ENCODE peak calls at places on chromosomes 11 and 22, in four cellular contexts. F, V, M and W are unnamed samples.

GRCh38 chr11:64759722-64760719 is at the start of gene PYGM:
- DNase-seq in F (no peak), V (peak), M (no peak), W (peak)

GRCh38 chr11:111081021-111081511 is 164.5 kb upstream of the POU2AF2 start:
- DNase-seq in F (no peak), V (no peak), M (no peak), W (no peak)

GRCh38 chr11:59218893-59219292 is 6.2 kb upstream of the MPEG1 start:
- DNase-seq in F (no peak), V (no peak), M (no peak), W (no peak)

GRCh38 chr11:10500757-10501684 is 40.0 kb downstream of the RNF141 start:
- DNase-seq in F (no peak), V (no peak), M (no peak), W (peak)

GRCh38 chr11:126421243-126421642 is 65.8 kb downstream of the ST3GAL4 start:
- DNase-seq in F (no peak), V (no peak), M (no peak), W (peak)

GRCh38 chr11:76282786-76283185 is 76.5 kb upstream of the WNT11 start:
- DNase-seq in F (no peak), V (no peak), M (no peak), W (no peak)

GRCh38 chr11:104704888-104705287 is 193.4 kb downstream of the CASP12 start:
- DNase-seq in F (no peak), V (no peak), M (no peak), W (no peak)

GRCh38 chr22:47929073-47929472 is 1166.6 kb downstream of the TBC1D22A start:
- DNase-seq in F (peak), V (no peak), M (no peak), W (no peak)

GRCh38 chr11:17986007-17986710 is 26.7 kb downstream of the SERGEF start:
- DNase-seq in F (no peak), V (peak), M (no peak), W (peak)

GRCh38 chr22:30396871-30397655 is at the start of gene SEC14L2:
- DNase-seq in F (peak), V (peak), M (peak), W (peak)

GRCh38 chr11:64850979-64851567 is 6.6 kb upstream of the CDC42BPG start:
- DNase-seq in F (no peak), V (no peak), M (peak), W (peak)

GRCh38 chr11:102589047-102589459 is 36.1 kb downstream of the MMP20 start:
- DNase-seq in F (no peak), V (no peak), M (no peak), W (no peak)

GRCh38 chr11:120985718-120986569 is 38.0 kb upstream of the TBCEL start:
- DNase-seq in F (peak), V (no peak), M (peak), W (peak)

GRCh38 chr11:85955531-85955930 is 100.3 kb downstream of the CCDC83 start:
- DNase-seq in F (no peak), V (no peak), M (no peak), W (no peak)

GRCh38 chr11:12088047-12088481 is 22.3 kb upstream of the MICAL2 start:
- DNase-seq in F (no peak), V (no peak), M (no peak), W (no peak)

GRCh38 chr11:114308689-114309089 is 12.5 kb downstream of the NNMT start:
- DNase-seq in F (no peak), V (peak), M (no peak), W (no peak)

GRCh38 chr11:62144641-62145255 is 20.9 kb downstream of the INCENP start:
- DNase-seq in F (no peak), V (no peak), M (no peak), W (no peak)

GRCh38 chr22:37657590-37658132 is 862 bp upstream of the PDXP start:
- DNase-seq in F (no peak), V (no peak), M (no peak), W (no peak)

GRCh38 chr22:24060375-24060788 is 49.3 kb downstream of the CABIN1 start:
- DNase-seq in F (no peak), V (peak), M (no peak), W (no peak)

GRCh38 chr22:41479671-41480396 is 10.9 kb downstream of the ACO2 start:
- DNase-seq in F (peak), V (no peak), M (no peak), W (no peak)

GRCh38 chr11:105588001-105588400 is 21.9 kb upstream of the GRIA4 start:
- DNase-seq in F (no peak), V (no peak), M (no peak), W (no peak)

GRCh38 chr11:111538407-111539114 is 2.0 kb upstream of the LAYN start:
- DNase-seq in F (no peak), V (no peak), M (no peak), W (no peak)

GRCh38 chr22:49351761-49352221 is 475.9 kb downstream of the BRD1 start:
- DNase-seq in F (no peak), V (no peak), M (no peak), W (peak)

GRCh38 chr11:80122211-80122610 is 681.4 kb upstream of the TENM4 start:
- DNase-seq in F (no peak), V (no peak), M (no peak), W (no peak)

GRCh38 chr11:48307760-48308386 is 1.9 kb downstream of the OR4S1 start:
- DNase-seq in F (peak), V (peak), M (peak), W (no peak)

GRCh38 chr11:26599421-26599820 is 27.4 kb upstream of the MUC15 start:
- DNase-seq in F (peak), V (no peak), M (no peak), W (no peak)

GRCh38 chr11:73192272-73192671 is 25.8 kb upstream of the P2RY2 start:
- DNase-seq in F (no peak), V (no peak), M (no peak), W (peak)

GRCh38 chr22:17303840-17304779 is 65.2 kb upstream of the CECR2 start:
- DNase-seq in F (no peak), V (no peak), M (peak), W (no peak)

GRCh38 chr11:118820412-118821357 is 29.7 kb upstream of the DDX6 start:
- DNase-seq in F (no peak), V (peak), M (no peak), W (peak)

GRCh38 chr11:2590951-2591754 is 108.6 kb downstream of the KCNQ1OT1 start:
- DNase-seq in F (no peak), V (no peak), M (no peak), W (peak)

GRCh38 chr22:48607901-48608650 is 1219.6 kb downstream of the BRD1 start:
- DNase-seq in F (no peak), V (no peak), M (no peak), W (no peak)

GRCh38 chr22:40348025-40348658 is 1.8 kb downstream of the ADSL start:
- DNase-seq in F (peak), V (peak), M (peak), W (no peak)

GRCh38 chr11:8832571-8833260 is 78.3 kb upstream of the AKIP1 start:
- DNase-seq in F (peak), V (no peak), M (no peak), W (peak)

GRCh38 chr11:70397336-70397982 is 870 bp upstream of the CTTN start:
- DNase-seq in F (no peak), V (no peak), M (no peak), W (no peak)

GRCh38 chr11:15830730-15831443 is 525.5 kb downstream of the SOX6 start:
- DNase-seq in F (no peak), V (no peak), M (no peak), W (no peak)

GRCh38 chr11:73907191-73907590 is 30.4 kb downstream of the PAAF1 start:
- DNase-seq in F (no peak), V (no peak), M (no peak), W (no peak)

GRCh38 chr11:130606781-130607511 is 158.5 kb downstream of the ADAMTS15 start:
- DNase-seq in F (no peak), V (peak), M (no peak), W (peak)

GRCh38 chr22:43186272-43187170 is at the start of gene TTLL12:
- DNase-seq in F (peak), V (no peak), M (peak), W (peak)

GRCh38 chr11:85749884-85750283 is 61.1 kb downstream of the SYTL2 start:
- DNase-seq in F (no peak), V (no peak), M (peak), W (no peak)